ENCODE peak calls at places on chromosome 17, in six cellular contexts. One of them, this sample, is unnamed.

GRCh38 chr17:42389135-42389417 is 834 bp upstream of the STAT3 start:
- DNase-seq in NCI-H748 treated with DMSO at 0.1 percent for 48 hours: no peak
- DNase-seq in NCI-H1092: no peak
- DNase-seq in Caco-2: no peak
- DNase-seq in CD8-positive, alpha-beta T cell: no peak
- DNase-seq in brain microvascular endothelial cell: no peak
- DNase-seq in this sample: no peak

GRCh38 chr17:16417896-16418683 is 2.7 kb downstream of the TRPV2 start:
- DNase-seq in NCI-H748 treated with DMSO at 0.1 percent for 48 hours: no peak
- DNase-seq in NCI-H1092: no peak
- DNase-seq in Caco-2: no peak
- DNase-seq in CD8-positive, alpha-beta T cell: no peak
- DNase-seq in brain microvascular endothelial cell: no peak
- DNase-seq in this sample: no peak

GRCh38 chr17:74519951-74520553 is 11.2 kb downstream of the CD300LB start:
- DNase-seq in NCI-H748 treated with DMSO at 0.1 percent for 48 hours: no peak
- DNase-seq in NCI-H1092: no peak
- DNase-seq in Caco-2: no peak
- DNase-seq in CD8-positive, alpha-beta T cell: no peak
- DNase-seq in brain microvascular endothelial cell: no peak
- DNase-seq in this sample: no peak

GRCh38 chr17:30716461-30717289 is 107.8 kb downstream of the CRLF3 start:
- DNase-seq in NCI-H748 treated with DMSO at 0.1 percent for 48 hours: no peak
- DNase-seq in NCI-H1092: no peak
- DNase-seq in Caco-2: no peak
- DNase-seq in CD8-positive, alpha-beta T cell: no peak
- DNase-seq in brain microvascular endothelial cell: no peak
- DNase-seq in this sample: no peak

GRCh38 chr17:77402159-77402731 is 261.5 kb downstream of the SEC14L1 start:
- DNase-seq in NCI-H748 treated with DMSO at 0.1 percent for 48 hours: no peak
- DNase-seq in NCI-H1092: no peak
- DNase-seq in Caco-2: no peak
- DNase-seq in CD8-positive, alpha-beta T cell: no peak
- DNase-seq in brain microvascular endothelial cell: no peak
- DNase-seq in this sample: no peak

GRCh38 chr17:75684924-75685323 is 17.8 kb downstream of the SAP30BP start:
- DNase-seq in NCI-H748 treated with DMSO at 0.1 percent for 48 hours: no peak
- DNase-seq in NCI-H1092: no peak
- DNase-seq in Caco-2: peak
- DNase-seq in CD8-positive, alpha-beta T cell: no peak
- DNase-seq in brain microvascular endothelial cell: no peak
- DNase-seq in this sample: no peak

GRCh38 chr17:17170346-17170976 is 35.7 kb downstream of the PLD6 start:
- DNase-seq in NCI-H748 treated with DMSO at 0.1 percent for 48 hours: no peak
- DNase-seq in NCI-H1092: no peak
- DNase-seq in Caco-2: no peak
- DNase-seq in CD8-positive, alpha-beta T cell: no peak
- DNase-seq in brain microvascular endothelial cell: no peak
- DNase-seq in this sample: no peak

GRCh38 chr17:74821655-74822328 is 37.9 kb downstream of the GRIN2C start:
- DNase-seq in NCI-H748 treated with DMSO at 0.1 percent for 48 hours: no peak
- DNase-seq in NCI-H1092: no peak
- DNase-seq in Caco-2: no peak
- DNase-seq in CD8-positive, alpha-beta T cell: no peak
- DNase-seq in brain microvascular endothelial cell: no peak
- DNase-seq in this sample: no peak

GRCh38 chr17:45852535-45853297 is 8.0 kb downstream of the SPPL2C start:
- DNase-seq in NCI-H748 treated with DMSO at 0.1 percent for 48 hours: peak
- DNase-seq in NCI-H1092: peak
- DNase-seq in Caco-2: peak
- DNase-seq in CD8-positive, alpha-beta T cell: peak
- DNase-seq in brain microvascular endothelial cell: peak
- DNase-seq in this sample: peak

GRCh38 chr17:66255527-66255971 is 26.3 kb upstream of the APOH start:
- DNase-seq in NCI-H748 treated with DMSO at 0.1 percent for 48 hours: no peak
- DNase-seq in NCI-H1092: peak
- DNase-seq in Caco-2: no peak
- DNase-seq in CD8-positive, alpha-beta T cell: no peak
- DNase-seq in brain microvascular endothelial cell: no peak
- DNase-seq in this sample: no peak

GRCh38 chr17:48816774-48817590 is at the start of gene TTLL6:
- DNase-seq in NCI-H748 treated with DMSO at 0.1 percent for 48 hours: peak
- DNase-seq in NCI-H1092: peak
- DNase-seq in Caco-2: peak
- DNase-seq in CD8-positive, alpha-beta T cell: peak
- DNase-seq in brain microvascular endothelial cell: peak
- DNase-seq in this sample: peak

GRCh38 chr17:8904201-8904600 is 36.7 kb upstream of the PIK3R6 start:
- DNase-seq in NCI-H748 treated with DMSO at 0.1 percent for 48 hours: no peak
- DNase-seq in NCI-H1092: no peak
- DNase-seq in Caco-2: no peak
- DNase-seq in CD8-positive, alpha-beta T cell: no peak
- DNase-seq in brain microvascular endothelial cell: no peak
- DNase-seq in this sample: no peak

GRCh38 chr17:44308865-44309264 is 464 bp downstream of the RUNDC3A start:
- DNase-seq in NCI-H748 treated with DMSO at 0.1 percent for 48 hours: peak
- DNase-seq in NCI-H1092: no peak
- DNase-seq in Caco-2: no peak
- DNase-seq in CD8-positive, alpha-beta T cell: no peak
- DNase-seq in brain microvascular endothelial cell: no peak
- DNase-seq in this sample: no peak

GRCh38 chr17:47896672-47897490 is 845 bp downstream of the SP2 start:
- DNase-seq in NCI-H748 treated with DMSO at 0.1 percent for 48 hours: no peak
- DNase-seq in NCI-H1092: peak
- DNase-seq in Caco-2: no peak
- DNase-seq in CD8-positive, alpha-beta T cell: no peak
- DNase-seq in brain microvascular endothelial cell: no peak
- DNase-seq in this sample: peak

GRCh38 chr17:42833771-42834422 is 700 bp downstream of the PSME3 start:
- DNase-seq in NCI-H748 treated with DMSO at 0.1 percent for 48 hours: no peak
- DNase-seq in NCI-H1092: no peak
- DNase-seq in Caco-2: no peak
- DNase-seq in CD8-positive, alpha-beta T cell: no peak
- DNase-seq in brain microvascular endothelial cell: no peak
- DNase-seq in this sample: no peak

GRCh38 chr17:83004791-83005380 is 74.5 kb upstream of the METRNL start:
- DNase-seq in NCI-H748 treated with DMSO at 0.1 percent for 48 hours: no peak
- DNase-seq in NCI-H1092: no peak
- DNase-seq in Caco-2: no peak
- DNase-seq in CD8-positive, alpha-beta T cell: no peak
- DNase-seq in brain microvascular endothelial cell: no peak
- DNase-seq in this sample: no peak

GRCh38 chr17:50539762-50540440 is 7.1 kb upstream of the SPATA20 start:
- DNase-seq in NCI-H748 treated with DMSO at 0.1 percent for 48 hours: no peak
- DNase-seq in NCI-H1092: no peak
- DNase-seq in Caco-2: peak
- DNase-seq in CD8-positive, alpha-beta T cell: no peak
- DNase-seq in brain microvascular endothelial cell: no peak
- DNase-seq in this sample: no peak

GRCh38 chr17:66511125-66511524 is 208.7 kb downstream of the PRKCA start:
- DNase-seq in NCI-H748 treated with DMSO at 0.1 percent for 48 hours: no peak
- DNase-seq in NCI-H1092: no peak
- DNase-seq in Caco-2: no peak
- DNase-seq in CD8-positive, alpha-beta T cell: no peak
- DNase-seq in brain microvascular endothelial cell: no peak
- DNase-seq in this sample: no peak

GRCh38 chr17:60147553-60148241 is 2.1 kb upstream of the CA4 start:
- DNase-seq in NCI-H748 treated with DMSO at 0.1 percent for 48 hours: no peak
- DNase-seq in NCI-H1092: no peak
- DNase-seq in Caco-2: peak
- DNase-seq in CD8-positive, alpha-beta T cell: no peak
- DNase-seq in brain microvascular endothelial cell: no peak
- DNase-seq in this sample: no peak

GRCh38 chr17:57892146-57892819 is 42.4 kb upstream of the MRPS23 start:
- DNase-seq in NCI-H748 treated with DMSO at 0.1 percent for 48 hours: peak
- DNase-seq in NCI-H1092: peak
- DNase-seq in Caco-2: peak
- DNase-seq in CD8-positive, alpha-beta T cell: peak
- DNase-seq in brain microvascular endothelial cell: peak
- DNase-seq in this sample: peak

GRCh38 chr17:17812211-17813054 is 24.4 kb downstream of the SREBF1 start:
- DNase-seq in NCI-H748 treated with DMSO at 0.1 percent for 48 hours: no peak
- DNase-seq in NCI-H1092: peak
- DNase-seq in Caco-2: peak
- DNase-seq in CD8-positive, alpha-beta T cell: peak
- DNase-seq in brain microvascular endothelial cell: no peak
- DNase-seq in this sample: peak

GRCh38 chr17:31250229-31250628 is 46.8 kb downstream of the OMG start:
- DNase-seq in NCI-H748 treated with DMSO at 0.1 percent for 48 hours: no peak
- DNase-seq in NCI-H1092: no peak
- DNase-seq in Caco-2: no peak
- DNase-seq in CD8-positive, alpha-beta T cell: no peak
- DNase-seq in brain microvascular endothelial cell: no peak
- DNase-seq in this sample: peak

GRCh38 chr17:68809148-68809547 is 146.0 kb downstream of the ABCA8 start:
- DNase-seq in NCI-H748 treated with DMSO at 0.1 percent for 48 hours: no peak
- DNase-seq in NCI-H1092: no peak
- DNase-seq in Caco-2: no peak
- DNase-seq in CD8-positive, alpha-beta T cell: no peak
- DNase-seq in brain microvascular endothelial cell: no peak
- DNase-seq in this sample: no peak

GRCh38 chr17:7221281-7222092 is 1.7 kb downstream of the ACADVL start:
- DNase-seq in NCI-H748 treated with DMSO at 0.1 percent for 48 hours: no peak
- DNase-seq in NCI-H1092: no peak
- DNase-seq in Caco-2: no peak
- DNase-seq in CD8-positive, alpha-beta T cell: no peak
- DNase-seq in brain microvascular endothelial cell: no peak
- DNase-seq in this sample: no peak

GRCh38 chr17:5097101-5097834 is 14.4 kb downstream of the ZNF232 start:
- DNase-seq in NCI-H748 treated with DMSO at 0.1 percent for 48 hours: peak
- DNase-seq in NCI-H1092: peak
- DNase-seq in Caco-2: no peak
- DNase-seq in CD8-positive, alpha-beta T cell: no peak
- DNase-seq in brain microvascular endothelial cell: no peak
- DNase-seq in this sample: no peak

GRCh38 chr17:37322826-37323561 is 52.8 kb upstream of the C17orf78 start:
- DNase-seq in NCI-H748 treated with DMSO at 0.1 percent for 48 hours: no peak
- DNase-seq in NCI-H1092: no peak
- DNase-seq in Caco-2: no peak
- DNase-seq in CD8-positive, alpha-beta T cell: no peak
- DNase-seq in brain microvascular endothelial cell: no peak
- DNase-seq in this sample: no peak

GRCh38 chr17:46771601-46772012 is 46.9 kb downstream of the WNT3 start:
- DNase-seq in NCI-H748 treated with DMSO at 0.1 percent for 48 hours: no peak
- DNase-seq in NCI-H1092: no peak
- DNase-seq in Caco-2: no peak
- DNase-seq in CD8-positive, alpha-beta T cell: no peak
- DNase-seq in brain microvascular endothelial cell: no peak
- DNase-seq in this sample: no peak

GRCh38 chr17:7014995-7015586 is 2.7 kb downstream of the RNASEK start:
- DNase-seq in NCI-H748 treated with DMSO at 0.1 percent for 48 hours: no peak
- DNase-seq in NCI-H1092: no peak
- DNase-seq in Caco-2: no peak
- DNase-seq in CD8-positive, alpha-beta T cell: peak
- DNase-seq in brain microvascular endothelial cell: peak
- DNase-seq in this sample: no peak

GRCh38 chr17:45052052-45052772 is 780 bp upstream of the DCAKD start:
- DNase-seq in NCI-H748 treated with DMSO at 0.1 percent for 48 hours: peak
- DNase-seq in NCI-H1092: no peak
- DNase-seq in Caco-2: peak
- DNase-seq in CD8-positive, alpha-beta T cell: no peak
- DNase-seq in brain microvascular endothelial cell: no peak
- DNase-seq in this sample: peak

GRCh38 chr17:73325527-73325842 is 13.7 kb upstream of the CDC42EP4 start:
- DNase-seq in NCI-H748 treated with DMSO at 0.1 percent for 48 hours: no peak
- DNase-seq in NCI-H1092: no peak
- DNase-seq in Caco-2: no peak
- DNase-seq in CD8-positive, alpha-beta T cell: no peak
- DNase-seq in brain microvascular endothelial cell: peak
- DNase-seq in this sample: no peak

GRCh38 chr17:50765454-50766221 is 1.7 kb downstream of the ANKRD40CL start:
- DNase-seq in NCI-H748 treated with DMSO at 0.1 percent for 48 hours: no peak
- DNase-seq in NCI-H1092: no peak
- DNase-seq in Caco-2: no peak
- DNase-seq in CD8-positive, alpha-beta T cell: no peak
- DNase-seq in brain microvascular endothelial cell: no peak
- DNase-seq in this sample: peak

GRCh38 chr17:49447603-49448325 is 33.1 kb upstream of the PHB1 start:
- DNase-seq in NCI-H748 treated with DMSO at 0.1 percent for 48 hours: no peak
- DNase-seq in NCI-H1092: no peak
- DNase-seq in Caco-2: no peak
- DNase-seq in CD8-positive, alpha-beta T cell: no peak
- DNase-seq in brain microvascular endothelial cell: no peak
- DNase-seq in this sample: no peak

GRCh38 chr17:44385287-44386181 is 3.9 kb downstream of the ITGA2B start:
- DNase-seq in NCI-H748 treated with DMSO at 0.1 percent for 48 hours: peak
- DNase-seq in NCI-H1092: peak
- DNase-seq in Caco-2: peak
- DNase-seq in CD8-positive, alpha-beta T cell: peak
- DNase-seq in brain microvascular endothelial cell: peak
- DNase-seq in this sample: peak